ENCODE peak calls at places on chromosomes 11 and 22, in eight cellular contexts. F, X, P, Y, G, U, Z and S are unnamed samples.

GRCh38 chr11:65290448-65291165 is 24.1 kb upstream of the CDC42EP2 start:
- DNase-seq in F (peak; percentile 98), X (peak; percentile 95), P (no peak), Y (peak; percentile 93), G (peak; percentile 84), U (peak; percentile 94), Z (peak; percentile 90), S (peak; percentile 89)

GRCh38 chr11:66842501-66842895 is 743 bp upstream of the RCE1 start:
- DNase-seq in F (no peak), X (peak; percentile 38), P (no peak), Y (no peak), G (no peak), U (no peak), Z (no peak), S (no peak)

GRCh38 chr11:33687733-33688479 is 12.7 kb downstream of the C11orf91 start:
- DNase-seq in F (peak; percentile 86), X (no peak), P (peak; percentile 30), Y (no peak), G (no peak), U (peak; percentile 52), Z (no peak), S (peak; percentile 56)

GRCh38 chr11:100672483-100673038 is 14.5 kb upstream of the ARHGAP42 start:
- DNase-seq in F (no peak), X (no peak), P (no peak), Y (peak; percentile 29), G (no peak), U (no peak), Z (no peak), S (no peak)

GRCh38 chr11:71962428-71963038 is 33.7 kb downstream of the RNF121 start:
- DNase-seq in F (peak; percentile 53), X (no peak), P (no peak), Y (no peak), G (no peak), U (no peak), Z (no peak), S (no peak)

GRCh38 chr11:31956310-31956709 is 134.6 kb upstream of the RCN1 start:
- DNase-seq in F (peak; percentile 85), X (no peak), P (no peak), Y (no peak), G (no peak), U (no peak), Z (no peak), S (no peak)

GRCh38 chr22:48901324-48901723 is 926.3 kb downstream of the BRD1 start:
- DNase-seq in F (no peak), X (no peak), P (no peak), Y (peak; percentile 6), G (no peak), U (no peak), Z (no peak), S (no peak)

GRCh38 chr22:45742866-45743450 is 71.3 kb downstream of the ATXN10 start:
- DNase-seq in F (peak; percentile 63), X (peak; percentile 67), P (peak; percentile 59), Y (no peak), G (no peak), U (peak; percentile 49), Z (no peak), S (peak; percentile 30)

GRCh38 chr22:25393121-25393805 is 171.2 kb upstream of the GRK3 start:
- DNase-seq in F (no peak), X (peak; percentile 34), P (no peak), Y (no peak), G (no peak), U (no peak), Z (no peak), S (no peak)

GRCh38 chr11:36365937-36366336 is 69.8 kb downstream of the PRR5L start:
- DNase-seq in F (peak; percentile 46), X (no peak), P (no peak), Y (no peak), G (no peak), U (no peak), Z (no peak), S (no peak)

GRCh38 chr11:112355726-112356125 is 95.1 kb upstream of the PLET1 start:
- DNase-seq in F (peak; percentile 38), X (no peak), P (no peak), Y (peak; percentile 48), G (no peak), U (no peak), Z (no peak), S (peak; percentile 82)

GRCh38 chr22:19046719-19047609 is 75.2 kb downstream of the DGCR2 start:
- DNase-seq in F (no peak), X (no peak), P (no peak), Y (peak; percentile 42), G (no peak), U (no peak), Z (peak; percentile 44), S (no peak)

GRCh38 chr11:44566952-44567875 is 1.8 kb downstream of the CD82 start:
- DNase-seq in F (no peak), X (no peak), P (no peak), Y (no peak), G (no peak), U (no peak), Z (peak; percentile 41), S (no peak)

GRCh38 chr11:112619106-112619505 is 342.1 kb upstream of the NCAM1 start:
- DNase-seq in F (no peak), X (no peak), P (no peak), Y (no peak), G (no peak), U (no peak), Z (no peak), S (no peak)

GRCh38 chr11:111807098-111807497 is 40.9 kb upstream of the PPP2R1B start:
- DNase-seq in F (no peak), X (no peak), P (no peak), Y (no peak), G (no peak), U (no peak), Z (no peak), S (no peak)

GRCh38 chr11:67698247-67698646 is 23.8 kb upstream of the ALDH3B2 start:
- DNase-seq in F (peak; percentile 24), X (no peak), P (no peak), Y (no peak), G (no peak), U (no peak), Z (no peak), S (no peak)

GRCh38 chr11:16945671-16946469 is 68.3 kb downstream of the PLEKHA7 start:
- DNase-seq in F (peak; percentile 68), X (no peak), P (peak; percentile 62), Y (no peak), G (peak; percentile 76), U (peak; percentile 77), Z (no peak), S (peak; percentile 53)

GRCh38 chr22:29204617-29205183 is 996 bp upstream of the EMID1 start:
- DNase-seq in F (no peak), X (no peak), P (no peak), Y (peak; percentile 79), G (no peak), U (no peak), Z (no peak), S (no peak)

GRCh38 chr11:134372961-134373360 is 39.1 kb downstream of the B3GAT1 start:
- DNase-seq in F (no peak), X (no peak), P (no peak), Y (peak; percentile 50), G (no peak), U (no peak), Z (peak; percentile 34), S (no peak)

GRCh38 chr11:71204294-71204693 is 48.1 kb downstream of the SHANK2 start:
- DNase-seq in F (no peak), X (peak; percentile 22), P (no peak), Y (peak; percentile 65), G (no peak), U (no peak), Z (peak; percentile 41), S (no peak)

GRCh38 chr11:61121917-61122316 is 19.6 kb downstream of the CD5 start:
- DNase-seq in F (no peak), X (no peak), P (no peak), Y (no peak), G (no peak), U (no peak), Z (no peak), S (no peak)

GRCh38 chr11:116186592-116186991 is 586.2 kb downstream of the BUD13 start:
- DNase-seq in F (no peak), X (no peak), P (no peak), Y (no peak), G (no peak), U (no peak), Z (no peak), S (no peak)

GRCh38 chr11:96307748-96308133 is 35.3 kb downstream of the MAML2 start:
- DNase-seq in F (peak; percentile 92), X (no peak), P (no peak), Y (peak; percentile 73), G (no peak), U (no peak), Z (no peak), S (no peak)

GRCh38 chr11:55624531-55624930 is 10.4 kb upstream of the OR4P4 start:
- DNase-seq in F (no peak), X (no peak), P (no peak), Y (no peak), G (no peak), U (no peak), Z (no peak), S (no peak)
- H3K9me3 ChIP-seq in F (no peaks in the 10 kb centered on the region), X (peaks cover 6% of the 10 kb centered on the region), P (no peaks in the 10 kb centered on the region), Y (no peaks in the 10 kb centered on the region), G (peaks cover 7% of the 10 kb centered on the region), U (no peaks in the 10 kb centered on the region), Z (no peaks in the 10 kb centered on the region), S (no peaks in the 10 kb centered on the region)

GRCh38 chr11:79331251-79331901 is 109.5 kb downstream of the TENM4 start:
- DNase-seq in F (no peak), X (no peak), P (no peak), Y (no peak), G (no peak), U (no peak), Z (no peak), S (no peak)
- H3K4me1 ChIP-seq in F (no peaks in the 10 kb centered on the region), X (no peaks in the 10 kb centered on the region), P (no peaks in the 10 kb centered on the region), Y (no peaks in the 10 kb centered on the region), G (no peaks in the 10 kb centered on the region), U (no peaks in the 10 kb centered on the region), Z (no peaks in the 10 kb centered on the region), S (no peaks in the 10 kb centered on the region)

GRCh38 chr11:114621950-114622809 is 26.6 kb upstream of the NXPE4 start:
- DNase-seq in F (no peak), X (no peak), P (no peak), Y (no peak), G (no peak), U (no peak), Z (no peak), S (no peak)

GRCh38 chr11:114617157-114618124 is 21.9 kb upstream of the NXPE4 start:
- DNase-seq in F (no peak), X (no peak), P (no peak), Y (no peak), G (no peak), U (no peak), Z (no peak), S (no peak)

GRCh38 chr11:114621072-114621471 is 25.5 kb upstream of the NXPE4 start:
- DNase-seq in F (no peak), X (no peak), P (no peak), Y (no peak), G (no peak), U (no peak), Z (no peak), S (no peak)

GRCh38 chr11:114618139-114618538 is 22.6 kb upstream of the NXPE4 start:
- DNase-seq in F (no peak), X (no peak), P (no peak), Y (no peak), G (no peak), U (no peak), Z (no peak), S (no peak)

GRCh38 chr11:114619659-114620173 is 24.1 kb upstream of the NXPE4 start:
- DNase-seq in F (no peak), X (no peak), P (no peak), Y (no peak), G (no peak), U (no peak), Z (no peak), S (no peak)
- H3K9me3 ChIP-seq in F (no peaks in the 10 kb centered on the region), X (peaks cover 7% of the 10 kb centered on the region), P (no peaks in the 10 kb centered on the region), Y (no peaks in the 10 kb centered on the region), G (no peaks in the 10 kb centered on the region), U (no peaks in the 10 kb centered on the region), Z (no peaks in the 10 kb centered on the region), S (no peaks in the 10 kb centered on the region)

GRCh38 chr22:31447337-31447736 is 42.3 kb downstream of the EIF4ENIF1 start:
- DNase-seq in F (peak; percentile 13), X (no peak), P (no peak), Y (no peak), G (no peak), U (no peak), Z (no peak), S (peak; percentile 57)
- H3K4me1 ChIP-seq in F (peaks cover 4% of the 10 kb centered on the region), X (peaks cover 11% of the 10 kb centered on the region), P (no peaks in the 10 kb centered on the region), Y (peaks cover 6% of the 10 kb centered on the region), G (no peaks in the 10 kb centered on the region), U (no peaks in the 10 kb centered on the region), Z (no peaks in the 10 kb centered on the region), S (peaks cover 32% of the 10 kb centered on the region)